ENCODE peak calls at places on chromosomes 12 and 14, in eight cellular contexts. I is naive thymus-derived CD4-positive, alpha-beta T cell; B is left ventricle myocardium inferior; W is fibroblast of lung; U is ovary; H is lung; D is effector memory CD4-positive, alpha-beta T cell; Z is esophagus squamous epithelium. V is an unnamed sample. For H3K36me3, the result is how much of the 10 kb centered on the place peaks cover.

GRCh38 chr12:130288201-130288600 is 49.5 kb upstream of the PIWIL1 start:
- DNase-seq in I (no peak), D (no peak), U (no peak), B (no peak), H (no peak), W (no peak), Z (no peak), V (no peak)

GRCh38 chr12:94994312-94994711 is 9.2 kb downstream of the NDUFA12 start:
- DNase-seq in Z (no peak), I (no peak), U (no peak), W (peak), H (no peak), D (no peak), B (no peak), V (peak)

GRCh38 chr12:113087193-113087592 is 30.7 kb downstream of the DTX1 start:
- DNase-seq in U (no peak), H (no peak), W (no peak), Z (no peak), B (no peak), I (no peak), D (no peak), V (no peak)

GRCh38 chr12:58819345-58819744 is 101.0 kb downstream of the LRIG3 start:
- DNase-seq in Z (no peak), W (no peak), B (peak), U (no peak), D (no peak), H (no peak), I (no peak), V (no peak)

GRCh38 chr14:79543966-79544365 is 667.3 kb downstream of the DIO2 start:
- DNase-seq in D (no peak), I (no peak), B (no peak), W (peak), H (no peak), Z (no peak), U (no peak), V (peak)

GRCh38 chr14:91889477-91890211 is 22.3 kb upstream of the TC2N start:
- DNase-seq in I (no peak), H (no peak), B (no peak), Z (no peak), D (no peak), W (no peak), U (peak), V (no peak)

GRCh38 chr14:21106506-21107359 is 5.9 kb downstream of the TMEM253 start:
- DNase-seq in I (peak), U (peak), B (peak), H (peak), Z (no peak), D (peak), W (peak), V (peak)

GRCh38 chr12:80226576-80226975 is 127.2 kb downstream of the OTOGL start:
- DNase-seq in W (peak), Z (no peak), H (no peak), I (no peak), U (no peak), D (no peak), B (no peak), V (peak)

GRCh38 chr12:50882563-50882962 is 39.8 kb downstream of the TMPRSS12 start:
- DNase-seq in U (no peak), I (no peak), Z (no peak), W (no peak), B (no peak), D (no peak), H (no peak), V (no peak)

GRCh38 chr12:89059061-89059460 is 293.2 kb downstream of the DUSP6 start:
- DNase-seq in W (no peak), U (no peak), H (no peak), D (no peak), I (no peak), B (no peak), Z (no peak), V (no peak)

GRCh38 chr12:124479680-124480468 is 87.5 kb downstream of the NCOR2 start:
- DNase-seq in Z (no peak), B (no peak), U (no peak), H (no peak), D (no peak), W (no peak), I (no peak), V (no peak)

GRCh38 chr12:48185181-48185919 is 1.9 kb downstream of the CCDC184 start:
- DNase-seq in B (no peak), D (no peak), I (no peak), W (no peak), H (no peak), Z (no peak), U (no peak), V (no peak)

GRCh38 chr12:37546901-37547475 is 769.6 kb upstream of the ALG10B start:
- DNase-seq in W (no peak), D (no peak), H (no peak), B (no peak), Z (no peak), I (no peak), U (no peak), V (no peak)

GRCh38 chr12:125185740-125186470 is 120.7 kb downstream of the AACS start:
- DNase-seq in Z (no peak), B (peak), D (no peak), I (no peak), H (peak), U (peak), W (peak), V (peak)

GRCh38 chr12:111248981-111249380 is 119.9 kb downstream of the PHETA1 start:
- DNase-seq in I (no peak), Z (no peak), H (no peak), B (no peak), U (no peak), D (no peak), W (peak), V (no peak)

GRCh38 chr14:68506645-68507405 is 286.0 kb downstream of the ZFP36L1 start:
- DNase-seq in D (no peak), U (no peak), B (no peak), H (peak), I (peak), Z (no peak), W (no peak), V (no peak)

GRCh38 chr12:83250866-83251265 is 564.2 kb downstream of the TMTC2 start:
- DNase-seq in Z (no peak), I (no peak), W (no peak), H (no peak), U (no peak), B (no peak), D (no peak), V (no peak)

GRCh38 chr14:57182760-57183503 is 85.8 kb downstream of the EXOC5 start:
- DNase-seq in U (peak), W (no peak), H (no peak), Z (no peak), I (no peak), B (no peak), D (no peak), V (no peak)

GRCh38 chr12:96472384-96472783 is 17.0 kb upstream of the CFAP54 start:
- DNase-seq in D (no peak), B (no peak), W (no peak), I (no peak), Z (no peak), H (no peak), U (no peak), V (no peak)

GRCh38 chr12:70190252-70191010 is 52.8 kb upstream of the CNOT2 start:
- DNase-seq in H (no peak), U (no peak), B (no peak), Z (no peak), W (peak), D (no peak), I (no peak), V (peak)

GRCh38 chr12:10018390-10018789 is 8.0 kb downstream of the CLEC12B start:
- DNase-seq in W (no peak), H (no peak), U (no peak), I (no peak), B (no peak), Z (no peak), D (no peak), V (no peak)

GRCh38 chr14:95413289-95414215 is 93.8 kb upstream of the CLMN start:
- DNase-seq in Z (no peak), B (no peak), I (no peak), W (no peak), H (no peak), U (no peak), D (no peak), V (no peak)

GRCh38 chr12:16955083-16955657 is 349.2 kb upstream of the LMO3 start:
- DNase-seq in W (peak), Z (no peak), D (no peak), I (no peak), H (no peak), B (no peak), U (no peak), V (no peak)

GRCh38 chr14:58288106-58288792 is 10.1 kb upstream of the ARID4A start:
- DNase-seq in W (no peak), Z (no peak), D (no peak), B (no peak), H (no peak), I (no peak), U (no peak), V (no peak)

GRCh38 chr12:100044266-100044665 is 59.5 kb upstream of the ANKS1B start:
- DNase-seq in H (no peak), Z (no peak), U (no peak), B (no peak), W (no peak), I (no peak), D (no peak), V (no peak)

GRCh38 chr12:68620528-68620927 is 9.8 kb downstream of the RAP1B start:
- DNase-seq in B (no peak), W (no peak), I (no peak), U (no peak), Z (no peak), H (no peak), D (no peak), V (no peak)

GRCh38 chr14:67806228-67806627 is 10.2 kb downstream of the ZFYVE26 start:
- DNase-seq in D (no peak), I (no peak), B (no peak), H (no peak), U (no peak), Z (no peak), W (peak), V (no peak)

GRCh38 chr12:111068281-111068680 is 147.9 kb upstream of the MYL2 start:
- DNase-seq in H (no peak), U (no peak), Z (no peak), B (no peak), I (peak), D (no peak), W (no peak), V (no peak)

GRCh38 chr12:109870648-109871047 is 9.7 kb downstream of the GLTP start:
- DNase-seq in D (no peak), I (no peak), W (peak), U (no peak), Z (no peak), H (no peak), B (no peak), V (no peak)

GRCh38 chr12:56206373-56207166 is 15.2 kb downstream of the RNF41 start:
- DNase-seq in D (no peak), B (peak), H (peak), I (peak), U (peak), W (peak), Z (no peak), V (peak)

GRCh38 chr12:27619308-27619707 is 76.9 kb upstream of the REP15 start:
- DNase-seq in U (no peak), W (peak), Z (no peak), I (no peak), B (no peak), H (no peak), D (no peak), V (peak)

GRCh38 chr12:72692338-72692737 is 420.2 kb downstream of the TRHDE start:
- DNase-seq in I (no peak), U (no peak), D (no peak), W (no peak), Z (no peak), B (no peak), H (no peak), V (no peak)

GRCh38 chr12:131129839-131130238 is 176.1 kb downstream of the ADGRD1 start:
- DNase-seq in W (no peak), U (no peak), D (no peak), H (no peak), Z (no peak), B (no peak), I (no peak), V (no peak)

GRCh38 chr12:53586745-53587144 is 39.4 kb downstream of the ATF7 start:
- DNase-seq in B (no peak), W (peak), U (no peak), Z (no peak), H (no peak), D (no peak), I (no peak), V (no peak)

GRCh38 chr12:93979189-93979588 is 169.2 kb upstream of the PLXNC1 start:
- DNase-seq in D (no peak), I (no peak), Z (no peak), B (no peak), H (no peak), W (peak), U (no peak), V (peak)

GRCh38 chr12:102461501-102461900 is 18.9 kb downstream of the IGF1 start:
- DNase-seq in B (no peak), U (no peak), Z (no peak), I (no peak), D (no peak), W (no peak), H (no peak), V (no peak)

GRCh38 chr12:38907171-38907923 is 2.0 kb upstream of the CPNE8 start:
- DNase-seq in W (no peak), Z (no peak), U (no peak), B (no peak), D (no peak), H (no peak), I (no peak), V (no peak)
- H3K27ac ChIP-seq in W (no peak), Z (peak), U (peak), B (peak), D (no peak), H (no peak), I (no peak), V (no peak)

DNA sequence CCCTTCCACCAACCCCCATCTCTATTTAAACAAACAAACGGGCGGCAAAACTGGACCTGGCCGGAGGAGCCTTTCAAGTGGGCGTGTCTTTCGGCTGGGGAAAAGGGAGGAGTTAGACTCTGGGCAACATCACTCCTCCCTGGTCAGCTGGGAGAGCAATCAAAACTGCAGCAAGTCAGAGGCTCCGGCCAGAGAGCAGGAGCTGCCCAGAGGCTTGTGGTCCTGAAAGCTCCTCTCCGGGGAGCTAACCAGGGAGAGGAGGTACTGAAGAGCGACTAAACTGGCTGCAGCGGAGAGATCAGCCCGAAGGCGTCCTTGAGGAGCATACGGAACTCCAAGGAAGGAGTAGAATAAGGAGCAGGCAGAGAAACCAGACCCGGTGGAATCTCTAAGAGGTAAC is at the start of gene NEUROD4:
- DNase-seq in W (peak), I (peak), Z (no peak), D (no peak), H (peak), B (peak), U (no peak), V (peak)
- H3K4me3 ChIP-seq in W (no peak), I (no peak), Z (no peak), D (no peak), H (no peak), B (no peak), U (no peak), V (no peak)

DNA sequence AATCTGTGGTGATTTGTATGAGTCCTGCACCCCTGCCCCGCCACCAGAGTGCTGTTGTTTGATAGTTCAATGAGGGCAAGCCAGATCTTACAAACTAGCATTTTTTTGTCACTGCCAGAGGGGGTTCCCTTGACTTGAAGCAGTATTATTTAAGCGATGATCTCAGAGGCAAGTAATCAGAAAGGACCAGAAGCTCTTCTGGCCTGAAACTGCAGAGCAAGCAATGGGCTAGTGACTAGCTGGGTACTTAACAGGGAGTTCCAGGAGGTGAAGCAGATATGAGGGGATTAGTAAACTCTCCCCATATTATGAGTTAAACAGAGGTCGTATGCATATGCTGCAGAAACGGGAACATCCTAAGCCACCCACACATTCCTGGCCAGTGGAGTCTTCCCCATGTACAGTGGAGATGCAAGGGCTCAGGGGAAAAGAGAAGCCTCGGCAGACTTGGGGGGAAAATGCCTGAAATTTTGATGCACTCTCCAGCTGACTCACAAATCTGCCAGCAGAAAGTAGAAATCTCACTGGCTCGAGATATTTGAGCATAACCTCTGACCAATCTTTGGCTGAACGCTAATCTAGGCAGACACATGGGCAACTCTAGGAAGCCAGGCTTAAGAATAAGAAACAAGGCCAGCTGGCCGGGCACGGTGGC is 8.3 kb upstream of the CRACR2A start:
- DNase-seq in H (no peak), I (no peak), W (no peak), Z (no peak), U (no peak), B (no peak), D (no peak), V (peak)
- H3K36me3 ChIP-seq in H (under half), I (under half), W (under half), Z (under half), U (under half), B (under half), D (under half), V (under half)

DNA sequence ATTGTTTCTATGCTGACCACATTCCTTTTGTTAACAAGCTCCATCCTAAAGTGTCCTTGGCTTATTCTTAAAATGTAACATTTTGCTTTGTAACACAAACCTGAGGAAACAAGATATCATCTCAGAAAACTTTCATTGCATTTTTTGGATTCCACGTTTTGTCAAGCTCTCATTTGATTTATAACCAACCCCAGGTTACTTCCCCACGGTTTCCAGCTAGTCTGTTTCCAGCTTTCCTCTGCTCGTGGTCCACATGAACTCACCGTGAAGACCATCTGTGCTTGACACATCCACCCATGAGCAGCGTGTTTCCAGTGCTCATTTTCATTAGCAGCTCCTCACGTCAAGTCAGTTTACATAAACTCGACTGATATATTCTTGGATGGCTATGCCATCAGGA is 6.4 kb upstream of the NKX2-8 start:
- DNase-seq in Z (no peak), H (no peak), U (no peak), I (no peak), B (no peak), W (no peak), D (no peak), V (no peak)
- H3K27ac ChIP-seq in Z (no peak), H (no peak), U (no peak), I (no peak), B (no peak), W (no peak), D (no peak), V (no peak)

DNA sequence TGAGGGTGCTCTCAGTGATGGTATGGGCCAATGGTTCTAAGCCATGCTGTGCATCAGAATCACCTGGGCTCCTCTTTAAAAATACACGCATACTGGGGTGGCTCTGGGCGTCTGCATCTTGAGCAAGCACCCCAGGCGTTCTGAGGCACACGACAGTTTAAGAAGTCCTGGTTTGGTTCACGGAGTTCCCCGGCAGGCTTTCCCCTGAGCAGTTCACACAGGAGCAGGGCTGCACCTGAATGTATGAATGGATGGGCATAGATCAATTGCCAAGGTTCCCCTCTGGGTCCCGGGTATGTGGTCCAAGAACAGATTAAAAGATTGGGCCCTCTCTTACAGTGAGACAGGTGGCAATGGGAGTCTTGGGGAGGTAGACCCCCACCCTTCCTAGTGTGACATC is 395.3 kb downstream of the DPF3 start:
- DNase-seq in I (no peak), H (no peak), D (no peak), U (no peak), W (no peak), B (no peak), Z (no peak), V (no peak)
- H3K4me3 ChIP-seq in I (no peak), H (no peak), D (no peak), U (no peak), W (no peak), B (no peak), Z (no peak), V (no peak)

GRCh38 chr12:122208073-122208820 is 4.7 kb downstream of the B3GNT4 start:
- DNase-seq in W (no peak), I (no peak), Z (no peak), U (no peak), B (no peak), D (no peak), H (no peak), V (no peak)
- H3K36me3 ChIP-seq in W (under half), I (half or more), Z (half or more), U (under half), B (half or more), D (under half), H (under half), V (under half)

DNA sequence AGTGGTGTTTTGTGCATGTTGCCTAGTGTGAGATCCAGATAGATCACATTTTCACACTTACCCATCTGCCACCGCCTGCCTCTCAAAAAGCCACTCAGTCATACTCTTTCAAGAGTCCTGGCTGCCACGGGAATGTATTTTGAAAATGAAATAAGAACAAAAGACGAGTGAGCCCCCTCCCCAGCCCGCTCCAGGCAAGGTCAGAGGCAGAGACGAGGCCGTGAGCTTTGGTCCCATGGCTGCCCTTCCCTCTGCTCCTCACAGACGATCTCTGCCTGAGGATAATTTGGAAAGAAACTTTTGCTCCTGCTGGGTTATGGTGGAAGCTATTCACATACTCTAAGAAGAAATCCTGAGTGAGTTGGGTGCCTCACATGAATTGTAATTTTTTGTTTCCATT is 924.3 kb downstream of the BCL11B start:
- DNase-seq in B (no peak), W (no peak), Z (no peak), U (no peak), H (no peak), D (no peak), I (no peak), V (no peak)
- H3K27ac ChIP-seq in B (no peak), W (no peak), Z (no peak), U (no peak), H (no peak), D (no peak), I (no peak), V (no peak)

DNA sequence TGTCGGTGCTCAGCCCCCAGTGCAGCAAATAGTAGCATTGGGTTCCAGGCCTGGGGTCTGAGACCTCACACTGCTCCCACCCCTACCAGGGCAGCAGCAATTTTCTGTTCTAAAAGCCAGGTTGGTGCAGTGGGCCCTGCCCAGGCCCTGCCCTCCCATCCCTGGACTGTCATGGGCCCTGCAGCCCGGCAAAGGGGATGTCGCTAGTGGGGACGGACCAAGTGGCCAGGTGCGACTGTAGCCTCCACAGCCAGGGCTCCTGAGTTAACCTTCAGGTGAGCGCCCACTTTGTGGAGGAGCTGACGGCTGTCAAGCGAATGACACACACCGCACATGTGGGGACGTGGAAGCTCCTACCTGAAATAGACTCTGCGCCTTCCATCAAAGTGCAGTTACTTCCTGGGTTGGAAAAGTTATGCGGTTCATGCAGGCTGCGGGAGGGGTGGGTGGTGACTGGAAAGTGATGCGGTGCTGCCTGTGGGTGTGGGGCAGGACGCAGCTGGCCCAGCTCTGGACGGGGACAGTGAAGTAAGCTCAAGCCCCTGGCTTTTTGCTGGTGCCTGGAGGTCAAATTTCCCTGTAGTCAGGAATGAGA is 1.5 kb downstream of the INF2 start:
- DNase-seq in W (no peak), B (no peak), D (no peak), I (peak), H (no peak), Z (no peak), U (no peak), V (no peak)
- H3K4me3 ChIP-seq in W (peak), B (peak), D (peak), I (peak), H (peak), Z (peak), U (peak), V (peak)

V was measured in brain microvascular endothelial cell.